ENCODE peak calls at places on chromosomes 7 and 10, in four cellular contexts. One of them, this sample, is unnamed.

GRCh38 chr10:73786512-73786885 is 1.1 kb downstream of the ZSWIM8 start:
- DNase-seq in HepG2: no peak
- DNase-seq in K562: no peak
- DNase-seq in HCT116: no peak
- DNase-seq in this sample: no peak

GRCh38 chr7:110058401-110058800 is 1032.5 kb upstream of the LRRN3 start:
- DNase-seq in HepG2: no peak
- DNase-seq in K562: no peak
- DNase-seq in HCT116: no peak
- DNase-seq in this sample: no peak

GRCh38 chr10:43574035-43574892 is at the start of gene ZNF239:
- DNase-seq in HepG2: no peak
- DNase-seq in HCT116: peak
- DNase-seq in K562: peak
- DNase-seq in this sample: peak

GRCh38 chr10:103584216-103585010 is 90.9 kb downstream of the NEURL1 start:
- DNase-seq in HCT116: no peak
- DNase-seq in K562: no peak
- DNase-seq in HepG2: no peak
- DNase-seq in this sample: no peak

GRCh38 chr10:71270301-71270777 is 48.7 kb upstream of the SLC29A3 start:
- DNase-seq in K562: peak
- DNase-seq in HepG2: peak
- DNase-seq in HCT116: peak
- DNase-seq in this sample: peak

GRCh38 chr7:50364645-50365044 is 60.1 kb downstream of the IKZF1 start:
- DNase-seq in HCT116: no peak
- DNase-seq in K562: no peak
- DNase-seq in HepG2: no peak
- DNase-seq in this sample: no peak

GRCh38 chr7:116404389-116404788 is 95.1 kb upstream of the CAV2 start:
- DNase-seq in HepG2: no peak
- DNase-seq in K562: no peak
- DNase-seq in HCT116: no peak
- DNase-seq in this sample: no peak

GRCh38 chr7:132394283-132395003 is 181.8 kb downstream of the PLXNA4 start:
- DNase-seq in HCT116: peak
- DNase-seq in K562: peak
- DNase-seq in HepG2: no peak
- DNase-seq in this sample: no peak

GRCh38 chr10:23512355-23513058 is 73.6 kb downstream of the OTUD1 start:
- DNase-seq in HCT116: peak
- DNase-seq in K562: peak
- DNase-seq in HepG2: peak
- DNase-seq in this sample: no peak

GRCh38 chr10:22874189-22874854 is 53.5 kb upstream of the ARMC3 start:
- DNase-seq in HCT116: no peak
- DNase-seq in HepG2: no peak
- DNase-seq in K562: no peak
- DNase-seq in this sample: no peak

GRCh38 chr7:155252388-155252957 is 45.2 kb upstream of the INSIG1 start:
- DNase-seq in HepG2: no peak
- DNase-seq in K562: no peak
- DNase-seq in HCT116: no peak
- DNase-seq in this sample: no peak

GRCh38 chr7:15751191-15751701 is 64.8 kb upstream of the MEOX2 start:
- DNase-seq in HCT116: no peak
- DNase-seq in HepG2: no peak
- DNase-seq in K562: no peak
- DNase-seq in this sample: no peak

GRCh38 chr10:30215631-30216030 is 133.4 kb downstream of the MTPAP start:
- DNase-seq in HCT116: no peak
- DNase-seq in K562: no peak
- DNase-seq in HepG2: no peak
- DNase-seq in this sample: no peak

GRCh38 chr7:70072220-70072619 is 473.9 kb downstream of the AUTS2 start:
- DNase-seq in K562: no peak
- DNase-seq in HepG2: no peak
- DNase-seq in HCT116: no peak
- DNase-seq in this sample: no peak

GRCh38 chr10:71840177-71840711 is 10.8 kb downstream of the PSAP start:
- DNase-seq in K562: peak
- DNase-seq in HCT116: no peak
- DNase-seq in HepG2: no peak
- DNase-seq in this sample: no peak

GRCh38 chr10:18319628-18320027 is 179.4 kb downstream of the CACNB2 start:
- DNase-seq in HCT116: no peak
- DNase-seq in K562: no peak
- DNase-seq in HepG2: no peak
- DNase-seq in this sample: no peak

GRCh38 chr10:103921750-103922195 is 3.8 kb upstream of the STN1 start:
- DNase-seq in HepG2: peak
- DNase-seq in K562: peak
- DNase-seq in HCT116: peak
- DNase-seq in this sample: no peak

GRCh38 chr10:112812571-112812970 is 137.5 kb upstream of the TCF7L2 start:
- DNase-seq in HepG2: no peak
- DNase-seq in K562: no peak
- DNase-seq in HCT116: no peak
- DNase-seq in this sample: no peak

GRCh38 chr7:80537091-80537490 is 25.2 kb upstream of the GNAT3 start:
- DNase-seq in K562: no peak
- DNase-seq in HepG2: no peak
- DNase-seq in HCT116: no peak
- DNase-seq in this sample: no peak

GRCh38 chr10:70668454-70668970 is 3.8 kb upstream of the ADAMTS14 start:
- DNase-seq in HepG2: no peak
- DNase-seq in HCT116: no peak
- DNase-seq in K562: peak
- DNase-seq in this sample: no peak

GRCh38 chr10:42975005-42975493 is 101.8 kb upstream of the RET start:
- DNase-seq in HCT116: no peak
- DNase-seq in HepG2: no peak
- DNase-seq in K562: no peak
- DNase-seq in this sample: no peak

GRCh38 chr10:45560262-45560661 is 112.3 kb downstream of the ZFAND4 start:
- DNase-seq in HCT116: no peak
- DNase-seq in K562: no peak
- DNase-seq in HepG2: peak
- DNase-seq in this sample: no peak

GRCh38 chr10:130458509-130458908 is 322.3 kb downstream of the GLRX3 start:
- DNase-seq in HCT116: no peak
- DNase-seq in HepG2: no peak
- DNase-seq in K562: no peak
- DNase-seq in this sample: no peak

GRCh38 chr10:114375082-114375481 is 29.2 kb downstream of the AFAP1L2 start:
- DNase-seq in K562: no peak
- DNase-seq in HCT116: no peak
- DNase-seq in HepG2: no peak
- DNase-seq in this sample: no peak

GRCh38 chr10:77699080-77699645 is 61.6 kb upstream of the KCNMA1 start:
- DNase-seq in HepG2: no peak
- DNase-seq in K562: no peak
- DNase-seq in HCT116: no peak
- DNase-seq in this sample: no peak

GRCh38 chr7:150390206-150390605 is 11.1 kb downstream of the ZNF775 start:
- DNase-seq in K562: no peak
- DNase-seq in HCT116: no peak
- DNase-seq in HepG2: no peak
- DNase-seq in this sample: no peak

GRCh38 chr7:92304406-92304893 is 58.7 kb downstream of the ANKIB1 start:
- DNase-seq in HepG2: no peak
- DNase-seq in K562: no peak
- DNase-seq in HCT116: no peak
- DNase-seq in this sample: no peak

GRCh38 chr10:77328272-77328816 is 309.3 kb downstream of the KCNMA1 start:
- DNase-seq in K562: peak
- DNase-seq in HepG2: peak
- DNase-seq in HCT116: no peak
- DNase-seq in this sample: no peak

GRCh38 chr10:101619983-101620382 is 31.9 kb downstream of the DPCD start:
- DNase-seq in HCT116: no peak
- DNase-seq in HepG2: no peak
- DNase-seq in K562: no peak
- DNase-seq in this sample: no peak
- TF ChIP-seq TCF7L2 in HCT116: no peak
- TF ChIP-seq TCF7L2 in HepG2: no peak
- TF ChIP-seq TCF7L2 in K562: no peak
- TF ChIP-seq TCF7L2 in this sample: no peak

DNA sequence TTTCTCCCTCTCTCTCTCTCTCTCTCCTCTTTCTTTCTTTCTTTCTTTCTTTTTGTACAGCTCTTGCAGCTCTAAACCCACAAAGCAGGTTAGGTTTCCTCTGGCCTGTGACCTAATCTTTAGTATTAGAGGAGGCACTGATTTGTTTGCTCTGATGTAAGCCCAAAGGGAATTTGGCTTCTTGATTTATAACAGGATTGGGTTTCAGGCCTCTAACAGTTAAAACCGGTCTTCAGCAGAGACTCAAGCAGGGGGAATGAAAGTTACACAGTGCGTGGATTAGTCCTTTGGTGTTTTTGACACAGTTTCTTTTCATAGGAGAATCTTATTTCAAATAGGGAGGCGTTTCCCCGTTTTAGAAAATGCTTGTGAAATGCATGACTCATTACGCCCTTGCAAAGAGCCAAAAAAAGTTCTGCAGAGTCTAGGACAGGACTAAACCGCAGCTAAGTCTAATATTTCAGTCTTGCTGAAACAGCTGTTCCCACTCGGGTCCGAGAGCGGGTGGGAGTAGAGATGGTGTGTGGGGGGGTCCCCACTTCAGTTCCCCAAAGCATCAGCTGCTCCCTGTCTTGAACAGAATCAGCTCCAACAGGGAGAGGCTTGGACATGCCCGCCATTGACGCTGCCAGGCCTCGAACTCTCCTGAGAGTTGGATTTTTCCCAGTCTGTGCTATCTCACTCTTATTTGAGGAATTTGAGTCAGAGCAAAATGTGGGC is 296.5 kb upstream of the PITRM1 start:
- DNase-seq in K562: no peak
- DNase-seq in HCT116: peak
- DNase-seq in HepG2: no peak
- DNase-seq in this sample: no peak
- TF ChIP-seq POLR2AphosphoS5 in K562: no peak
- TF ChIP-seq POLR2AphosphoS5 in HCT116: no peak
- TF ChIP-seq POLR2AphosphoS5 in HepG2: no peak
- TF ChIP-seq POLR2AphosphoS5 in this sample: no peak

GRCh38 chr10:13839430-13839986 is 252.7 kb downstream of the PRPF18 start:
- DNase-seq in HepG2: no peak
- DNase-seq in HCT116: no peak
- DNase-seq in K562: no peak
- DNase-seq in this sample: no peak
- TF ChIP-seq TCF7L2 in HepG2: no peak
- TF ChIP-seq TCF7L2 in HCT116: no peak
- TF ChIP-seq TCF7L2 in K562: no peak
- TF ChIP-seq TCF7L2 in this sample: no peak

GRCh38 chr7:114508096-114508495 is 93.5 kb downstream of the FOXP2 start:
- DNase-seq in HCT116: no peak
- DNase-seq in K562: no peak
- DNase-seq in HepG2: no peak
- DNase-seq in this sample: no peak

GRCh38 chr7:114504586-114504985 is 90.0 kb downstream of the FOXP2 start:
- DNase-seq in HCT116: no peak
- DNase-seq in K562: no peak
- DNase-seq in HepG2: no peak
- DNase-seq in this sample: no peak

GRCh38 chr7:114502454-114503254 is 88.0 kb downstream of the FOXP2 start:
- DNase-seq in K562: no peak
- DNase-seq in HCT116: no peak
- DNase-seq in HepG2: no peak
- DNase-seq in this sample: no peak
- TF ChIP-seq POLR2AphosphoS5 in K562: no peak
- TF ChIP-seq POLR2AphosphoS5 in HCT116: no peak
- TF ChIP-seq POLR2AphosphoS5 in HepG2: no peak
- TF ChIP-seq POLR2AphosphoS5 in this sample: peak

DNA sequence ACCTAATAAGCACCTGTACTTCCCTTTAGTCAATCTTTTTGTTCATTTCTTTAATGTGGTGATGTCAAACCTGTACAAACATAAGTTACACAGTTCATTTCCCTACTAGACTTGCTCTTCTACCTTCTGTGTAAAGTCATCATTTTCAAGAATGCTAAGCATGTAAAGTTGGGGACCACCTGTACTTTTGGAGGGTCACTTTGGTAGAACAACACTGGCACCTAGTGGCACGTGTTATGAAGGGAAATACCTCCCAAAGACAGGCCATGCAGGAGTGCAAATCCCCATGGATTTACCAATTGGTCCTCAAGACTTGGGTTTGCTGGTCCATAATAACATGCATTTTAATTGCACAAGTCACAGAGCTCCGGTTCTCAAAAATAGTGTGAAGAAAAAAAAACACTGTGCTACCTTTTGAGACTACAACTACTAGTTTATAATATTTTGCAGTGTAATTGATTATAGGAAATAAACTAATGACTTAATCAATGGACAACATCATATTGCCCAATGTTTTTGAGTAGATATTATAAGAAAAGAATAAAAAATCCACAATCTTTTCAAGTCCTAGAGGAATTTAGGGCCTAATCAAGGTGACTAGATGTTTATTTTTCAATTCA is 431.4 kb upstream of the IGFBP3 start:
- DNase-seq in HepG2: peak
- DNase-seq in HCT116: peak
- DNase-seq in K562: peak
- DNase-seq in this sample: peak
- TF ChIP-seq TCF7L2 in HepG2: no peak
- TF ChIP-seq TCF7L2 in HCT116: no peak
- TF ChIP-seq TCF7L2 in K562: no peak
- TF ChIP-seq TCF7L2 in this sample: no peak

DNA sequence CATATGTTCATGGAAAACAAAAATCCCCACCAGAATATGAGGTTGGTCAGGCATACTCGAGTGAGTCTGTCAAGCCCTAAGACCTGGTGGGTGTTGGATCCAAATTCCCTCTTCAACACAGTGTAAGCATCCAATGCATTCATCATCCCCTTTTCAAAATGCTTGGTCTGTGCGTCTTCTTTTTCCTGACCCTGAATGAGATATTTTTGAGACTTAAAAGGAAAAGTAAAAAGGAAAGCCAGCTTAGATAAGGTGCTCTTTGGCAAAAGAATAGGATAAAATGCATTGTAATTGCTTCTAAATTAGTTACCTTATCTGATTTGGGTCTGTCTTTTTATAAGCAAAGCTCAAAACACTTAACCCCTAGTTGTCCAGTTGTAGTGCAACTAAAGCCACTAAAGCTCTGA is 331.5 kb downstream of the PTEN start:
- DNase-seq in K562: no peak
- DNase-seq in HCT116: no peak
- DNase-seq in HepG2: no peak
- DNase-seq in this sample: no peak
- TF ChIP-seq POLR2AphosphoS5 in K562: no peak
- TF ChIP-seq POLR2AphosphoS5 in HCT116: no peak
- TF ChIP-seq POLR2AphosphoS5 in HepG2: no peak
- TF ChIP-seq POLR2AphosphoS5 in this sample: no peak